ENCODE peak calls at places on chromosomes 4 and X, in ten cellular contexts. Y, D, O, A, N, B, P, S, E and Q are unnamed samples.

GRCh38 chr4:31104596-31104995 is 384.4 kb downstream of the PCDH7 start:
- DNase-seq in Y (no peak), D (peak; percentile 16), O (no peak), A (no peak), N (no peak), B (no peak), P (no peak), S (no peak), E (no peak), Q (no peak)

GRCh38 chrX:49910344-49910743 is 12.1 kb upstream of the CLCN5 start:
- DNase-seq in Y (no peak), D (no peak), O (no peak), A (no peak), N (no peak), B (no peak), P (no peak), S (no peak), E (no peak), Q (no peak)

GRCh38 chrX:11341274-11342256 is 48.4 kb downstream of the AMELX start:
- DNase-seq in Y (no peak), D (peak; percentile 79), O (peak; percentile 17), A (no peak), N (peak; percentile 48), B (peak; percentile 82), P (peak; percentile 51), S (no peak), E (peak; percentile 20), Q (no peak)

GRCh38 chr4:26074672-26075071 is 160.7 kb downstream of the SMIM20 start:
- DNase-seq in Y (no peak), D (no peak), O (peak; percentile 68), A (no peak), N (no peak), B (no peak), P (no peak), S (no peak), E (no peak), Q (no peak)

GRCh38 chr4:17284323-17285175 is 227.3 kb downstream of the QDPR start:
- DNase-seq in Y (no peak), D (no peak), O (no peak), A (no peak), N (no peak), B (peak; percentile 25), P (no peak), S (no peak), E (no peak), Q (no peak)

GRCh38 chr4:123235431-123235830 is 161.2 kb upstream of the SPRY1 start:
- DNase-seq in Y (peak; percentile 62), D (peak; percentile 84), O (no peak), A (no peak), N (no peak), B (no peak), P (no peak), S (no peak), E (no peak), Q (no peak)

GRCh38 chr4:132818091-132818490 is 331.0 kb upstream of the PCDH10 start:
- DNase-seq in Y (no peak), D (no peak), O (no peak), A (no peak), N (no peak), B (peak; percentile 48), P (no peak), S (peak; percentile 27), E (no peak), Q (no peak)

GRCh38 chr4:67727124-67727850 is 26.3 kb upstream of the UBA6 start:
- DNase-seq in Y (no peak), D (peak; percentile 90), O (no peak), A (no peak), N (no peak), B (no peak), P (no peak), S (no peak), E (no peak), Q (no peak)

GRCh38 chr4:1400191-1400805 is 5.9 kb downstream of the NKX1-1 start:
- DNase-seq in Y (no peak), D (no peak), O (no peak), A (no peak), N (no peak), B (peak; percentile 1), P (no peak), S (no peak), E (no peak), Q (no peak)

GRCh38 chr4:31146366-31146765 is 426.2 kb downstream of the PCDH7 start:
- DNase-seq in Y (no peak), D (peak; percentile 12), O (no peak), A (no peak), N (no peak), B (no peak), P (no peak), S (no peak), E (no peak), Q (no peak)

GRCh38 chr4:98688416-98689290 is 30.2 kb upstream of the TSPAN5 start:
- DNase-seq in Y (peak; percentile 5), D (peak; percentile 57), O (no peak), A (no peak), N (no peak), B (no peak), P (no peak), S (no peak), E (no peak), Q (peak; percentile 43)

GRCh38 chr4:126850286-126850685 is 782.5 kb upstream of the INTU start:
- DNase-seq in Y (peak; percentile 92), D (peak; percentile 99), O (no peak), A (no peak), N (no peak), B (no peak), P (no peak), S (no peak), E (no peak), Q (peak; percentile 88)

GRCh38 chr4:1279253-1279652 is 10.4 kb upstream of the MAEA start:
- DNase-seq in Y (no peak), D (no peak), O (no peak), A (no peak), N (no peak), B (no peak), P (no peak), S (no peak), E (no peak), Q (no peak)

GRCh38 chrX:48468247-48468671 is 1.8 kb downstream of the SLC38A5 start:
- DNase-seq in Y (no peak), D (no peak), O (no peak), A (no peak), N (no peak), B (no peak), P (no peak), S (no peak), E (peak; percentile 43), Q (no peak)

GRCh38 chrX:71958281-71958675 is 47.6 kb downstream of the NHSL2 start:
- DNase-seq in Y (no peak), D (no peak), O (no peak), A (no peak), N (no peak), B (no peak), P (no peak), S (no peak), E (no peak), Q (no peak)
- H3K4me3 ChIP-seq in Y (no peak overlapping the region), D (no peak overlapping the region), O (no peak overlapping the region), A (no peak overlapping the region), N (no peak overlapping the region), B (no peak overlapping the region), P (no peak overlapping the region), S (no peak overlapping the region), E (no peak overlapping the region), Q (no peak overlapping the region)

DNA sequence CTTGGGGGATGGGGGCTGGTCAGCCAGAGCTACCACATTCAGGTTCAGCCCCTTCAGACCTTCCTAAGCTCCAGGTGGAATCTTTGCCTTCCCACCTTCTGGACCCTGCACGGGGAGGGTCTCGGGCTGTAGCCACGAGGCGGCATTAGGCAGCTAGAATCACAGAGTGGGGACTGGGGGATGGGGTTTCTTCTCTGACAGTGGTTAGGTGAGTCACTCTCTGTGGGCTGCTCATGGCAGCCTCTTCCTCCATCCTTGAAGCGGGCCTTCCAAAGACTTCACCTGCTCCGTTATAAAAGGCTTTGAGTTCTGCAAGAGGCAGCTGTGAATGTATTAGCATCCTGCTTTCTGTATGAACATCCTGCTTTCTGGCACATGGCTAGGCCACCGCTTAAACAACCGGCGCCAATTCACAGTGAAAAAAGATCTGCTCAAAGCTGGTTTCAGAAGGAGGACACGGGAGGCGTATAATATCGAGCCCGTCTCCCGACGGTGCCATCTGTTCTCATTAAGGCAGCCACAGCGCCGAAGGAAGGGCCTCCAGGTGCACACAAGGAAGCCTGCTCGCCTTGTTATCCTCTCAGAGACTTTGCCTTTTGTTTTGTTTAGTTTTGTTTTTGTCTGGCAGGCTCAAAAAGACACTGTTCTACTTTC is 74.3 kb upstream of the IGFBP7 start:
- DNase-seq in Y (no peak), D (peak; percentile 14), O (no peak), A (no peak), N (no peak), B (no peak), P (no peak), S (no peak), E (no peak), Q (no peak)
- H3K4me3 ChIP-seq in Y (no peak overlapping the region), D (no peak overlapping the region), O (no peak overlapping the region), A (no peak overlapping the region), N (no peak overlapping the region), B (no peak overlapping the region), P (no peak overlapping the region), S (no peak overlapping the region), E (no peak overlapping the region), Q (no peak overlapping the region)

DNA sequence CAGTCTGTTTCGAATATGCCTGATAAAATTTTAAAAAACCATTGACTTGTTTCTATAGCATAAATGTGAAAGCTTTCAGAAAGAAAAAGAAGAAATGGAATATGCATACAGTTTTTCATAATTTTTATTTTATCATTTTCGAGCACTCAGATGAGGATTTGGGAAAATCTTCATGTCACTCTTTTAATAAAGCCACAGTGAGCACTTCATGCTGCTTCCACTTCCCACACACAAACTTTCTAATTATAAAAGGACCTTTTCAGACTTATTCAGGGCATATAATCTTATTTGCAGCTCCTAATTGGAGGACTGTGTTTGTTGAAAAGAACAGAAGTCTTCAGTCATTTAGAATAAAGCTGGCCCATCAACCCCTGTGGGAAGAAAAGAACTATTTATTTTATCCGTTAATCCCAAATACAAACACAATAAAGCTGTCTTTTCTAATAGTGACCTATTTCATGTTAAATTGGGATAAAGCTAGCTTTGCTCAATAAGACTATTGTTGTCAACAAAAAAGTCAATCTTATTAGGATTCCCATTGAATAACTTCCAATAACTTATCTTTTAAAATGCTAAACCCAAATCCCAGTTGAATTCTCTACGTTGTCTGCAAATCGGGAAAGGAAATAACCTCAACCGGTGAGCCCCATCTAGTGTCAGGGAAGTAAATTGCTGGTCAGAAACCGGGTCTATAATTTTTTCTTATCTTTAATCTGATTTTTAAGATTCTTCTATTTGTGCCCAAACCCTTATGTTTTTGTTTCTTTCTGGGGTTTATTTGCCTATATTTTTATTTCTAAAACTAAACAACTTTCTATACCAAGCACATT is 211.5 kb downstream of the PDGFRA start:
- DNase-seq in Y (no peak), D (peak; percentile 4), O (no peak), A (no peak), N (no peak), B (no peak), P (no peak), S (no peak), E (peak; percentile 9), Q (no peak)
- H3K4me3 ChIP-seq in Y (no peak overlapping the region), D (no peak overlapping the region), O (no peak overlapping the region), A (no peak overlapping the region), N (peak overlapping the region; percentile 40), B (no peak overlapping the region), P (no peak overlapping the region), S (no peak overlapping the region), E (no peak overlapping the region), Q (no peak overlapping the region)

DNA sequence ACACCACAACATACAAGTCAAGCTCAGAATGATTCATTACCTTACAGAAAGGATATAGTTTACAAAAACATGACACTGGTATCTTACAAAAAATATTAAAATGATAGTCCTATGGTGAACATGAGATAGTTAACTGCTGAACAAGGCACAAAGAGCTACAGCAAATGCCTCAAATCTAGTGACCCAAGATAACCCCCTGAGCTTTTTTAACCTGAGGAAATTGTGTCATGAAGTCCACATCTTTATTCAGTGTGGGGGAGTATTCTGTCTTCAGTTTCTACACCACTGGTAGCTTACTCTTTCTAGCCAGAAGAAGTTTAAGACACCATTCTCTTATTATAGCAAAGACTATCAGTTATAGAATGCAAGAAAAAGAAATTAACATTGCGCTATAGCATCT is 218.7 kb downstream of the MAPK10 start:
- DNase-seq in Y (no peak), D (no peak), O (no peak), A (no peak), N (no peak), B (no peak), P (no peak), S (no peak), E (no peak), Q (no peak)
- H3K4me3 ChIP-seq in Y (no peak overlapping the region), D (no peak overlapping the region), O (no peak overlapping the region), A (no peak overlapping the region), N (no peak overlapping the region), B (no peak overlapping the region), P (no peak overlapping the region), S (no peak overlapping the region), E (no peak overlapping the region), Q (no peak overlapping the region)